ENCODE peak calls at places on chromosomes 4 and X, in seven cellular contexts. D is SHP77 treated with DMSO at 0.1 percent for 48 hours; I is NCI-H345; X is activated naive CD4-positive, alpha-beta T cell treated with Interleukin-2 at 50 U/mL for 16 hours; A is NCI-H446; Q is lung microvascular endothelial cell; R is gastrocnemius medialis. L is an unnamed sample.

GRCh38 chrX:3219231-3219630 is 127.2 kb downstream of the MXRA5 start:
- DNase-seq in D (no peak), I (no peak), X (no peak), A (no peak), Q (no peak), R (no peak), L (no peak)

GRCh38 chr4:107818301-107818910 is 6.3 kb upstream of the SGMS2 start:
- DNase-seq in D (no peak), I (no peak), X (no peak), A (no peak), Q (no peak), R (no peak), L (no peak)

GRCh38 chr4:108646706-108647105 is 3.7 kb upstream of the OSTC start:
- DNase-seq in D (no peak), I (no peak), X (no peak), A (no peak), Q (no peak), R (no peak), L (no peak)

GRCh38 chr4:128565565-128566186 is 243.8 kb upstream of the JADE1 start:
- DNase-seq in D (no peak), I (peak), X (no peak), A (no peak), Q (peak), R (no peak), L (peak)

GRCh38 chr4:8238061-8238511 is 31.5 kb upstream of the HTRA3 start:
- DNase-seq in D (no peak), I (no peak), X (no peak), A (no peak), Q (no peak), R (no peak), L (no peak)

GRCh38 chr4:2829933-2830451 is 13.7 kb upstream of the ADD1 start:
- DNase-seq in D (no peak), I (no peak), X (no peak), A (no peak), Q (no peak), R (no peak), L (no peak)

GRCh38 chr4:172707622-172708021 is 461.0 kb upstream of the GALNT7 start:
- DNase-seq in D (no peak), I (peak), X (no peak), A (no peak), Q (no peak), R (no peak), L (no peak)

GRCh38 chr4:114688063-114688462 is 89.5 kb downstream of the UGT8 start:
- DNase-seq in D (no peak), I (peak), X (no peak), A (peak), Q (no peak), R (no peak), L (no peak)

GRCh38 chr4:78661923-78662521 is 110.5 kb downstream of the ANXA3 start:
- DNase-seq in D (no peak), I (peak), X (no peak), A (no peak), Q (peak), R (no peak), L (peak)

GRCh38 chr4:184355857-184356256 is 118.5 kb downstream of the IRF2 start:
- DNase-seq in D (no peak), I (no peak), X (no peak), A (no peak), Q (no peak), R (no peak), L (no peak)

GRCh38 chr4:138199568-138200235 is 42.4 kb downstream of the SLC7A11 start:
- DNase-seq in D (no peak), I (peak), X (no peak), A (no peak), Q (peak), R (no peak), L (peak)

GRCh38 chr4:6771229-6771671 is 11.3 kb upstream of the KIAA0232 start:
- DNase-seq in D (no peak), I (no peak), X (no peak), A (no peak), Q (no peak), R (peak), L (no peak)

GRCh38 chr4:158259955-158260575 is 49.8 kb downstream of the TMEM144 start:
- DNase-seq in D (no peak), I (peak), X (no peak), A (no peak), Q (peak), R (no peak), L (peak)